ENCODE peak calls at places on chromosomes 1 and 21, in seven cellular contexts. B is Jurkat, Clone E6-1; D is cardiac muscle cell; E is fibroblast of mammary gland; Q is spleen; O is left lung; S is mammary epithelial cell. L is an unnamed sample.

GRCh38 chr1:95154096-95154495 is 36.9 kb downstream of the TLCD4 start:
- DNase-seq in Q (no peak), O (no peak), B (no peak), D (no peak), S (no peak), E (no peak), L (no peak)

GRCh38 chr1:193558491-193559028 is 372.1 kb upstream of the B3GALT2 start:
- DNase-seq in D (peak), Q (no peak), E (peak), B (no peak), O (no peak), S (peak), L (peak)

GRCh38 chr1:150012611-150013010 is 2.1 kb upstream of the OTUD7B start:
- DNase-seq in S (no peak), O (no peak), Q (no peak), D (no peak), B (no peak), E (peak), L (peak)

GRCh38 chr21:23111070-23111605 is 2112.9 kb downstream of the NCAM2 start:
- DNase-seq in E (no peak), Q (no peak), S (no peak), O (no peak), B (no peak), D (no peak), L (no peak)

GRCh38 chr1:197695961-197696360 is 79.3 kb downstream of the DENND1B start:
- DNase-seq in B (no peak), D (peak), S (no peak), E (peak), O (no peak), Q (no peak), L (no peak)

GRCh38 chr1:28341591-28341990 is 12.8 kb downstream of the MED18 start:
- DNase-seq in B (no peak), E (no peak), Q (no peak), S (peak), O (no peak), D (no peak), L (no peak)

GRCh38 chr1:27137022-27137542 is 17.8 kb downstream of the SLC9A1 start:
- DNase-seq in E (no peak), O (peak), Q (peak), S (no peak), D (no peak), B (peak), L (no peak)

GRCh38 chr1:8599813-8600212 is 217.6 kb downstream of the RERE start:
- DNase-seq in B (no peak), O (no peak), S (no peak), E (no peak), Q (no peak), D (no peak), L (no peak)

GRCh38 chr1:156805766-156806511 is 10.7 kb downstream of the SH2D2A start:
- DNase-seq in Q (no peak), O (no peak), S (peak), E (peak), D (peak), B (no peak), L (peak)

GRCh38 chr1:115641762-115642167 is at the start of gene VANGL1:
- DNase-seq in Q (peak), D (peak), E (peak), O (peak), B (no peak), S (peak), L (peak)

GRCh38 chr1:155184835-155185782 is 11.5 kb downstream of the TRIM46 start:
- DNase-seq in D (no peak), S (no peak), B (no peak), Q (peak), O (peak), E (no peak), L (no peak)

GRCh38 chr21:43611598-43612369 is 47.5 kb downstream of the HSF2BP start:
- DNase-seq in B (no peak), S (peak), O (peak), Q (peak), E (peak), D (peak), L (no peak)

GRCh38 chr1:56382890-56383289 is 196.5 kb downstream of the PLPP3 start:
- DNase-seq in O (no peak), E (no peak), Q (no peak), D (no peak), B (no peak), S (no peak), L (no peak)

GRCh38 chr1:235643837-235644692 is 5.5 kb downstream of the GNG4 start:
- DNase-seq in D (no peak), O (no peak), E (no peak), S (no peak), Q (peak), B (no peak), L (no peak)

GRCh38 chr1:155106862-155107261 is 20.8 kb upstream of the EFNA1 start:
- DNase-seq in S (no peak), E (no peak), B (no peak), O (no peak), D (no peak), Q (no peak), L (no peak)

GRCh38 chr1:3022511-3022973 is 1.3 kb downstream of the ACTRT2 start:
- DNase-seq in E (no peak), Q (peak), S (no peak), D (no peak), O (peak), B (no peak), L (no peak)

GRCh38 chr1:226487921-226488320 is 60.6 kb upstream of the STUM start:
- DNase-seq in E (peak), S (peak), O (no peak), D (no peak), B (no peak), Q (no peak), L (no peak)

GRCh38 chr1:241115784-241116183 is 241.2 kb downstream of the RGS7 start:
- DNase-seq in Q (no peak), O (no peak), D (no peak), B (no peak), S (no peak), E (no peak), L (no peak)

GRCh38 chr21:17853393-17854275 is 34.5 kb upstream of the C21orf91 start:
- DNase-seq in D (no peak), O (no peak), S (no peak), Q (no peak), B (no peak), E (no peak), L (no peak)

GRCh38 chr21:33642896-33643657 is 776 bp downstream of the ITSN1 start:
- DNase-seq in Q (peak), D (peak), B (no peak), O (peak), E (peak), S (peak), L (no peak)

GRCh38 chr21:26449161-26449560 is 123.9 kb downstream of the CYYR1 start:
- DNase-seq in O (no peak), B (no peak), S (peak), Q (no peak), D (peak), E (peak), L (peak)

GRCh38 chr1:94332952-94333351 is 85.2 kb upstream of the ABCD3 start:
- DNase-seq in S (peak), Q (no peak), B (no peak), D (no peak), O (no peak), E (peak), L (no peak)

GRCh38 chr1:114597949-114598348 is 16.5 kb upstream of the BCAS2 start:
- DNase-seq in O (no peak), E (peak), D (no peak), B (no peak), Q (no peak), S (no peak), L (no peak)

GRCh38 chr1:8116892-8117262 is 90.8 kb upstream of the ERRFI1 start:
- DNase-seq in B (no peak), D (peak), O (no peak), E (peak), Q (no peak), S (no peak), L (peak)

GRCh38 chr1:203625623-203626189 is 926 bp upstream of the ATP2B4 start:
- DNase-seq in O (no peak), S (peak), E (peak), B (peak), Q (no peak), D (peak), L (no peak)

GRCh38 chr1:98991127-98992003 is 13.3 kb downstream of the PLPPR5 start:
- DNase-seq in O (no peak), B (peak), S (peak), D (peak), Q (no peak), E (peak), L (peak)

GRCh38 chr1:165896277-165896676 is 68.9 kb downstream of the UCK2 start:
- DNase-seq in Q (no peak), B (no peak), E (peak), D (peak), O (peak), S (peak), L (peak)

GRCh38 chr1:17075470-17076255 is 21.8 kb upstream of the SDHB start:
- DNase-seq in E (peak), O (no peak), S (no peak), Q (peak), B (peak), D (peak), L (no peak)

GRCh38 chr1:117127840-117128239 is 6.3 kb upstream of the TRIM45 start:
- DNase-seq in B (no peak), O (no peak), S (no peak), E (no peak), Q (no peak), D (peak), L (no peak)

GRCh38 chr1:13702425-13703127 is 2.6 kb downstream of the PRDM2 start:
- DNase-seq in B (no peak), S (no peak), E (no peak), D (no peak), O (no peak), Q (peak), L (no peak)

GRCh38 chr21:22364163-22364562 is 1366.0 kb downstream of the NCAM2 start:
- DNase-seq in B (no peak), S (no peak), D (no peak), E (no peak), Q (no peak), O (no peak), L (no peak)

GRCh38 chr1:145960468-145961108 is 2.8 kb upstream of the LIX1L start:
- DNase-seq in D (peak), S (peak), Q (peak), B (no peak), E (peak), O (peak), L (no peak)

GRCh38 chr1:180548686-180549326 is 10.0 kb upstream of the OVAAL start:
- DNase-seq in Q (no peak), B (no peak), D (no peak), E (no peak), S (no peak), O (no peak), L (no peak)

GRCh38 chr1:44806025-44806703 is 987 bp downstream of the DYNLT4 start:
- DNase-seq in B (no peak), Q (peak), E (no peak), D (no peak), O (peak), S (no peak), L (no peak)

GRCh38 chr1:153543738-153544135 is 1.9 kb downstream of the S100A4 start:
- DNase-seq in S (no peak), O (no peak), E (no peak), Q (peak), B (no peak), D (no peak), L (no peak)

GRCh38 chr1:241532173-241532553 is at the start of gene KMO:
- DNase-seq in Q (no peak), E (peak), S (peak), D (peak), B (no peak), O (no peak), L (no peak)

GRCh38 chr1:59046134-59046533 is 250.8 kb upstream of the FGGY start:
- DNase-seq in Q (no peak), B (no peak), S (no peak), O (no peak), E (peak), D (no peak), L (no peak)

GRCh38 chr1:175865041-175865766 is 121.8 kb upstream of the TNR start:
- DNase-seq in D (no peak), S (no peak), Q (no peak), O (no peak), B (no peak), E (no peak), L (no peak)

GRCh38 chr1:7747605-7748004 is 23.5 kb upstream of the VAMP3 start:
- DNase-seq in B (no peak), O (no peak), D (no peak), S (no peak), E (no peak), Q (no peak), L (no peak)

GRCh38 chr1:92975551-92976232 is 14.4 kb upstream of the DIPK1A start:
- DNase-seq in E (no peak), S (no peak), O (no peak), Q (no peak), D (no peak), B (no peak), L (no peak)

GRCh38 chr1:92969517-92969916 is 8.3 kb upstream of the DIPK1A start:
- DNase-seq in S (no peak), B (no peak), Q (no peak), E (no peak), O (no peak), D (no peak), L (no peak)

GRCh38 chr1:92972413-92973129 is 11.3 kb upstream of the DIPK1A start:
- DNase-seq in S (no peak), D (no peak), B (no peak), Q (no peak), E (no peak), O (no peak), L (no peak)

GRCh38 chr1:92970990-92971689 is 9.9 kb upstream of the DIPK1A start:
- DNase-seq in E (no peak), Q (no peak), D (no peak), S (no peak), O (no peak), B (no peak), L (no peak)

DNA sequence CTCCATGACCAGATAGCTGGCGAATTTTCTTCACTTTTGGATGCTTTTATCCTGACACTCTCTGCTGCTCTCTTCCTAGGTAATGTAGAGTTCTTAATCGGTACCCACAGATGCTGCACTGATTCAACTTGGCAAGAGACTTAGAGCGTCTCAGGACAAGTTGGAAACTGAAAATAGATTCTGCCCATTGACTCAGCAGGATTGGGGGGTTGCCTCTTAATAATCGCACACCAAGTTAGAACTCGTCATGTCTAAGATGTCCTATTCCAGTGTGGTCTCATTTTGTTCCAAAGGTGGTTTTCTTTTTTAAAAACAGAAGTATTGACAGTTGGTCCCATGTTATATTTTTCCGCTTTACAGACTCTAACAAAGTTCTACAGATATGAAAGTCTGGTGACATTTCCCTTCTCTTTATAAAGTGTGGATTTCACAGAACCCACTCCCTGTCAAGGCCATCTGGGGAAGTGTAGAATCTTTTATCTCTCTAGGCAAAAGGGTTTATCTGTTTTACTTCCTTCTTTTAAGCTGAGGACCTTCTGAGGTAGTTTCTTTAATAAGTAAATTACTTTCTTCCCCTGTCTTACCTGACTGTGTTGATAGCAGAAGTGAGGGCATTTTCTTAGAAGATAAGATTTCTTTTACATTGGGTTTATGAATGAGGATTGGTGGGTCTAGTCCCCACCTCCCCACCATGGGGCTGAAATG is 12.1 kb upstream of the DIPK1A start:
- DNase-seq in E (no peak), B (no peak), Q (no peak), S (peak), D (no peak), O (no peak), L (no peak)
- H3K4me3 ChIP-seq in E (no peak), B (no peak), Q (no peak), S (no peak), D (no peak), O (no peak), L (no peak)

GRCh38 chr1:224766266-224766665 is 150.1 kb downstream of the CNIH3 start:
- DNase-seq in E (no peak), S (no peak), D (no peak), B (no peak), Q (no peak), O (no peak), L (no peak)

GRCh38 chr1:224768971-224769370 is 152.9 kb downstream of the CNIH3 start:
- DNase-seq in E (no peak), S (no peak), O (no peak), Q (no peak), B (no peak), D (no peak), L (no peak)

GRCh38 chr1:224767031-224767430 is 150.9 kb downstream of the CNIH3 start:
- DNase-seq in O (no peak), E (no peak), D (no peak), S (no peak), Q (no peak), B (no peak), L (no peak)

GRCh38 chr1:224773646-224774045 is 155.8 kb upstream of the DNAH14 start:
- DNase-seq in B (no peak), E (no peak), D (no peak), O (no peak), S (no peak), Q (no peak), L (no peak)

GRCh38 chr1:224769987-224770693 is 154.0 kb downstream of the CNIH3 start:
- DNase-seq in Q (no peak), S (no peak), B (no peak), O (no peak), E (peak), D (peak), L (no peak)
- H3K4me3 ChIP-seq in Q (no peak), S (no peak), B (no peak), O (no peak), E (no peak), D (no peak), L (no peak)

DNA sequence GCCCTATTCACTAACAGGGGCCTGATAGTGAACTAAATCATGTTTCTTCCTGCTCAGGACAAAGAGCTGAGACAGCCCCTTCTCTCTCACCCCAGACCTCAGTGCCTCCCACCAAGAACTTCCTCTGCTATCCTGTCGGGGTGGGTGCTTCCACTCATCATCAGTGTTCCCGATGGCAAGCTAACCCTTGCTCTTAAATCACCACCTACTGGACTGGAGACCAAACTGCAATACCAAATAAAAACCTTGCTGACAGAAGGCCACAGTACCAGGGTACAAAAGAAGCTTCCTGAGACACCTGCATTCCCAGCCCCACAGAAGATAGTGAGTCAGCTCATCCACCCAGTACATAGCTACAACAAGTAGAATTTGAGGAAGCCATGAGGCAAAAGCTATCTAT is 799.5 kb downstream of the LTN1 start:
- DNase-seq in D (no peak), E (no peak), O (no peak), S (no peak), B (peak), Q (no peak), L (no peak)
- H3K4me3 ChIP-seq in D (no peak), E (no peak), O (no peak), S (no peak), B (no peak), Q (no peak), L (no peak)

GRCh38 chr1:151059342-151060240 is at the start of gene CDC42SE1:
- DNase-seq in E (peak), B (peak), Q (peak), S (peak), O (peak), D (peak), L (no peak)

GRCh38 chr1:151060241-151061011 is at the start of gene MLLT11:
- DNase-seq in S (peak), D (peak), Q (peak), E (peak), O (no peak), B (peak), L (no peak)

GRCh38 chr1:151061704-151062103 is 1.5 kb downstream of the MLLT11 start:
- DNase-seq in B (no peak), S (no peak), Q (no peak), O (no peak), E (no peak), D (no peak), L (no peak)

GRCh38 chr1:151062738-151063371 is 2.7 kb downstream of the MLLT11 start:
- DNase-seq in E (peak), Q (no peak), O (no peak), B (no peak), S (peak), D (peak), L (no peak)

GRCh38 chr1:151061012-151061401 is 810 bp downstream of the MLLT11 start:
- DNase-seq in E (no peak), B (no peak), Q (no peak), D (no peak), S (no peak), O (no peak), L (no peak)
- H3K4me3 ChIP-seq in E (peak), B (peak), Q (no peak), D (peak), S (peak), O (no peak), L (peak)

GRCh38 chr1:160952129-160952510 is 2.5 kb downstream of the ITLN2 start:
- DNase-seq in E (no peak), S (peak), Q (no peak), O (no peak), B (no peak), D (no peak), L (no peak)

GRCh38 chr1:160951443-160952128 is 3.0 kb downstream of the ITLN2 start:
- DNase-seq in O (peak), E (peak), D (peak), Q (peak), S (peak), B (peak), L (peak)

GRCh38 chr1:160949881-160950280 is 4.7 kb downstream of the ITLN2 start:
- DNase-seq in B (no peak), Q (no peak), D (no peak), O (no peak), S (no peak), E (no peak), L (no peak)

GRCh38 chr1:160953030-160953429 is 1.6 kb downstream of the ITLN2 start:
- DNase-seq in O (no peak), D (peak), Q (no peak), B (no peak), S (peak), E (peak), L (no peak)

DNA sequence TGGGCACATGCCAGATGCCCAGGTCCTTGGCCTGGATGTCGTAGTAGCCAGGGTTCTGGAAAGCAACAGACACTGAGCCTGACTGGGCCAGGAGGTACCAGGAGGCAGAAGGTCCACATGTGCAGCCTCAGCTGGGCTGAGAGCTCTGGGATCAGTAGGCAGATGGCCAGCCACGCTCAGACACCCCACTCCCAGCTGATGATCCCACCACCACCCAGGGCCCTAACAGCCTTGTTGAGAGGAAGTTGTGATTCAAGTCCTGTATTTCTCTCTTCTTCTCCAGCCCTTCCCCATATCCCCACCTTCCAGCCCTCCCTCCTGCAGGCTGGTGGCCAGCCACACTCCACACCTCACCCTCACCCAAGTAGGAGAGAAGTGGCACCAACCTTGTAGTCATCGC is 4.0 kb downstream of the ITLN2 start:
- DNase-seq in E (no peak), Q (no peak), B (no peak), O (no peak), D (no peak), S (no peak), L (no peak)
- H3K4me3 ChIP-seq in E (no peak), Q (no peak), B (no peak), O (no peak), D (no peak), S (no peak), L (no peak)

L was measured in skeletal muscle cell.